ENCODE peak calls at places on chromosome 6, in eight cellular contexts. One of them, this sample, is unnamed.

GRCh38 chr6:169899481-169900145 is 148.2 kb downstream of the ERMARD start:
- DNase-seq in endothelial cell of umbilical vein: no peak
- DNase-seq in cardiac fibroblast: no peak
- DNase-seq in AG04450: no peak
- DNase-seq in mucosa of descending colon: no peak
- DNase-seq in stomach: no peak
- DNase-seq in heart right ventricle: no peak
- DNase-seq in adrenal gland: no peak
- DNase-seq in this sample: no peak

GRCh38 chr6:151228788-151229400 is 10.9 kb upstream of the AKAP12 start:
- DNase-seq in endothelial cell of umbilical vein: no peak
- DNase-seq in cardiac fibroblast: no peak
- DNase-seq in AG04450: no peak
- DNase-seq in mucosa of descending colon: no peak
- DNase-seq in stomach: no peak
- DNase-seq in heart right ventricle: no peak
- DNase-seq in adrenal gland: no peak
- DNase-seq in this sample: no peak

GRCh38 chr6:109076421-109076820 is 18.2 kb downstream of the SESN1 start:
- DNase-seq in endothelial cell of umbilical vein: peak
- DNase-seq in cardiac fibroblast: no peak
- DNase-seq in AG04450: no peak
- DNase-seq in mucosa of descending colon: no peak
- DNase-seq in stomach: no peak
- DNase-seq in heart right ventricle: no peak
- DNase-seq in adrenal gland: no peak
- DNase-seq in this sample: no peak

GRCh38 chr6:159463440-159463839 is 229.6 kb downstream of the SOD2 start:
- DNase-seq in endothelial cell of umbilical vein: no peak
- DNase-seq in cardiac fibroblast: peak
- DNase-seq in AG04450: no peak
- DNase-seq in mucosa of descending colon: no peak
- DNase-seq in stomach: no peak
- DNase-seq in heart right ventricle: no peak
- DNase-seq in adrenal gland: no peak
- DNase-seq in this sample: no peak

GRCh38 chr6:24574809-24575208 is 71.2 kb downstream of the KIAA0319 start:
- DNase-seq in endothelial cell of umbilical vein: no peak
- DNase-seq in cardiac fibroblast: no peak
- DNase-seq in AG04450: no peak
- DNase-seq in mucosa of descending colon: no peak
- DNase-seq in stomach: no peak
- DNase-seq in heart right ventricle: no peak
- DNase-seq in adrenal gland: no peak
- DNase-seq in this sample: no peak

GRCh38 chr6:136822051-136822378 is 377 bp upstream of the PEX7 start:
- DNase-seq in endothelial cell of umbilical vein: no peak
- DNase-seq in cardiac fibroblast: peak
- DNase-seq in AG04450: no peak
- DNase-seq in mucosa of descending colon: peak
- DNase-seq in stomach: no peak
- DNase-seq in heart right ventricle: no peak
- DNase-seq in adrenal gland: no peak
- DNase-seq in this sample: no peak

GRCh38 chr6:2193931-2194330 is 51.5 kb downstream of the GMDS start:
- DNase-seq in endothelial cell of umbilical vein: peak
- DNase-seq in cardiac fibroblast: peak
- DNase-seq in AG04450: no peak
- DNase-seq in mucosa of descending colon: no peak
- DNase-seq in stomach: no peak
- DNase-seq in heart right ventricle: no peak
- DNase-seq in adrenal gland: no peak
- DNase-seq in this sample: no peak

GRCh38 chr6:150867117-150867516 is 1.6 kb downstream of the MTHFD1L start:
- DNase-seq in endothelial cell of umbilical vein: no peak
- DNase-seq in cardiac fibroblast: peak
- DNase-seq in AG04450: no peak
- DNase-seq in mucosa of descending colon: no peak
- DNase-seq in stomach: no peak
- DNase-seq in heart right ventricle: no peak
- DNase-seq in adrenal gland: no peak
- DNase-seq in this sample: no peak

GRCh38 chr6:136465766-136466303 is 84.4 kb downstream of the MAP7 start:
- DNase-seq in endothelial cell of umbilical vein: no peak
- DNase-seq in cardiac fibroblast: no peak
- DNase-seq in AG04450: no peak
- DNase-seq in mucosa of descending colon: no peak
- DNase-seq in stomach: no peak
- DNase-seq in heart right ventricle: no peak
- DNase-seq in adrenal gland: no peak
- DNase-seq in this sample: no peak

GRCh38 chr6:30685157-30685976 is 1.1 kb downstream of the PPP1R18 start:
- DNase-seq in endothelial cell of umbilical vein: peak
- DNase-seq in cardiac fibroblast: peak
- DNase-seq in AG04450: no peak
- DNase-seq in mucosa of descending colon: peak
- DNase-seq in stomach: no peak
- DNase-seq in heart right ventricle: no peak
- DNase-seq in adrenal gland: no peak
- DNase-seq in this sample: no peak

GRCh38 chr6:53300656-53301551 is 47.8 kb downstream of the ELOVL5 start:
- DNase-seq in endothelial cell of umbilical vein: peak
- DNase-seq in cardiac fibroblast: peak
- DNase-seq in AG04450: no peak
- DNase-seq in mucosa of descending colon: no peak
- DNase-seq in stomach: no peak
- DNase-seq in heart right ventricle: peak
- DNase-seq in adrenal gland: peak
- DNase-seq in this sample: peak

GRCh38 chr6:63740709-63741108 is 105.1 kb downstream of the PHF3 start:
- DNase-seq in endothelial cell of umbilical vein: peak
- DNase-seq in cardiac fibroblast: peak
- DNase-seq in AG04450: peak
- DNase-seq in mucosa of descending colon: no peak
- DNase-seq in stomach: no peak
- DNase-seq in heart right ventricle: no peak
- DNase-seq in adrenal gland: no peak
- DNase-seq in this sample: peak

GRCh38 chr6:163741743-163742363 is 327.3 kb downstream of the QKI start:
- DNase-seq in endothelial cell of umbilical vein: no peak
- DNase-seq in cardiac fibroblast: no peak
- DNase-seq in AG04450: no peak
- DNase-seq in mucosa of descending colon: no peak
- DNase-seq in stomach: no peak
- DNase-seq in heart right ventricle: no peak
- DNase-seq in adrenal gland: no peak
- DNase-seq in this sample: no peak

GRCh38 chr6:117265425-117266266 is at the start of gene VGLL2:
- DNase-seq in endothelial cell of umbilical vein: peak
- DNase-seq in cardiac fibroblast: peak
- DNase-seq in AG04450: no peak
- DNase-seq in mucosa of descending colon: peak
- DNase-seq in stomach: no peak
- DNase-seq in heart right ventricle: no peak
- DNase-seq in adrenal gland: peak
- DNase-seq in this sample: no peak

GRCh38 chr6:67285770-67286495 is 1349.1 kb upstream of the ADGRB3 start:
- DNase-seq in endothelial cell of umbilical vein: no peak
- DNase-seq in cardiac fibroblast: peak
- DNase-seq in AG04450: no peak
- DNase-seq in mucosa of descending colon: no peak
- DNase-seq in stomach: no peak
- DNase-seq in heart right ventricle: no peak
- DNase-seq in adrenal gland: no peak
- DNase-seq in this sample: peak

GRCh38 chr6:29005183-29005885 is at the start of gene ZNF311:
- DNase-seq in endothelial cell of umbilical vein: peak
- DNase-seq in cardiac fibroblast: peak
- DNase-seq in AG04450: no peak
- DNase-seq in mucosa of descending colon: peak
- DNase-seq in stomach: peak
- DNase-seq in heart right ventricle: peak
- DNase-seq in adrenal gland: peak
- DNase-seq in this sample: no peak

GRCh38 chr6:162489406-162489976 is 238.1 kb downstream of the PRKN start:
- DNase-seq in endothelial cell of umbilical vein: no peak
- DNase-seq in cardiac fibroblast: no peak
- DNase-seq in AG04450: no peak
- DNase-seq in mucosa of descending colon: no peak
- DNase-seq in stomach: no peak
- DNase-seq in heart right ventricle: no peak
- DNase-seq in adrenal gland: no peak
- DNase-seq in this sample: no peak

GRCh38 chr6:162481938-162482337 is 245.6 kb downstream of the PRKN start:
- DNase-seq in endothelial cell of umbilical vein: no peak
- DNase-seq in cardiac fibroblast: no peak
- DNase-seq in AG04450: no peak
- DNase-seq in mucosa of descending colon: no peak
- DNase-seq in stomach: no peak
- DNase-seq in heart right ventricle: no peak
- DNase-seq in adrenal gland: no peak
- DNase-seq in this sample: no peak

GRCh38 chr6:162488444-162488843 is 239.1 kb downstream of the PRKN start:
- DNase-seq in endothelial cell of umbilical vein: no peak
- DNase-seq in cardiac fibroblast: no peak
- DNase-seq in AG04450: no peak
- DNase-seq in mucosa of descending colon: no peak
- DNase-seq in stomach: no peak
- DNase-seq in heart right ventricle: no peak
- DNase-seq in adrenal gland: no peak
- DNase-seq in this sample: no peak

GRCh38 chr6:162485464-162485863 is 242.1 kb downstream of the PRKN start:
- DNase-seq in endothelial cell of umbilical vein: no peak
- DNase-seq in cardiac fibroblast: no peak
- DNase-seq in AG04450: no peak
- DNase-seq in mucosa of descending colon: no peak
- DNase-seq in stomach: no peak
- DNase-seq in heart right ventricle: no peak
- DNase-seq in adrenal gland: no peak
- DNase-seq in this sample: no peak
- H3K4me3 ChIP-seq in endothelial cell of umbilical vein: no peak
- H3K4me3 ChIP-seq in cardiac fibroblast: no peak
- H3K4me3 ChIP-seq in AG04450: no peak
- H3K4me3 ChIP-seq in mucosa of descending colon: no peak
- H3K4me3 ChIP-seq in stomach: peak
- H3K4me3 ChIP-seq in heart right ventricle: peak
- H3K4me3 ChIP-seq in adrenal gland: no peak
- H3K4me3 ChIP-seq in this sample: no peak

DNA sequence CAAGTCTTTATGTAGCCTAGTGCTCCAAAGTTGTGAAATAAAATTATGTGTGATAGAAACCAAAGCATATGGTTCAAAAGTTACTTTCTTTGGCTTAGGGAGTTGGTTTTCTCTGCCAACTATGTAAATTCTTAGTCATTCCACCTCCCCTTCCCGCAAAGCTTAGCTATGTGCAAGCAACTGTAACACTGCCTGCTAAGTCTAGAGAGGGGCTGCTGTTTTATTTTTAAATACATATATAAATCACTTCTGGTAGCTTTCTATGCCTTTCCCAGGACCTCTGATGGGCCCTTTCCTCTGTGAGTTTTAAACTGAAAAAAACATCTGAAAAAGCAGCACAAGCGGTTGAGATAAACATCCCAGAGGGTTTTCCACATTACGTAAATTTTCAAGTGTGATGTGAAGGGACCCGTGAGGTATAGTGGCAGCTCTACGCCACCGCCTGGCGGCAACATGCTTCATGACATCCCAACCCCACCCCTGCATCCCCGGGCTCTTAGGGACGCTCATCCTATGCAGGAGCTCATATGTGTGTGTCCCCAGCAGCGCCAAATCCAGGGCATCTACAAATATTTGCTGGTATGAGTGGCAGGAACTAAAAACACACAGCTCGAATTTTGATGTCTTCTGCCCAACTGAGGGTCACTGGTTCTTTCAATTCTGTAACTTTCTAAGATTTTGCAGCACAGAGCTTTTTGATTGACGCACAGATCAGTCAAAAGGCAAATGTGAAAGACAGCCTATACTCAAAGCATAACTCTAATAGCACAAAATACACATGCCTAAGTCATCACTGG is 12.8 kb downstream of the SAYSD1 start:
- DNase-seq in endothelial cell of umbilical vein: peak
- DNase-seq in cardiac fibroblast: peak
- DNase-seq in AG04450: peak
- DNase-seq in mucosa of descending colon: no peak
- DNase-seq in stomach: peak
- DNase-seq in heart right ventricle: no peak
- DNase-seq in adrenal gland: no peak
- DNase-seq in this sample: no peak
- TF ChIP-seq CTCF in endothelial cell of umbilical vein: peak
- TF ChIP-seq CTCF in cardiac fibroblast: peak
- TF ChIP-seq CTCF in AG04450: peak
- TF ChIP-seq CTCF in mucosa of descending colon: no peak
- TF ChIP-seq CTCF in stomach: no peak
- TF ChIP-seq CTCF in heart right ventricle: peak
- TF ChIP-seq CTCF in adrenal gland: no peak
- TF ChIP-seq CTCF in this sample: peak

DNA sequence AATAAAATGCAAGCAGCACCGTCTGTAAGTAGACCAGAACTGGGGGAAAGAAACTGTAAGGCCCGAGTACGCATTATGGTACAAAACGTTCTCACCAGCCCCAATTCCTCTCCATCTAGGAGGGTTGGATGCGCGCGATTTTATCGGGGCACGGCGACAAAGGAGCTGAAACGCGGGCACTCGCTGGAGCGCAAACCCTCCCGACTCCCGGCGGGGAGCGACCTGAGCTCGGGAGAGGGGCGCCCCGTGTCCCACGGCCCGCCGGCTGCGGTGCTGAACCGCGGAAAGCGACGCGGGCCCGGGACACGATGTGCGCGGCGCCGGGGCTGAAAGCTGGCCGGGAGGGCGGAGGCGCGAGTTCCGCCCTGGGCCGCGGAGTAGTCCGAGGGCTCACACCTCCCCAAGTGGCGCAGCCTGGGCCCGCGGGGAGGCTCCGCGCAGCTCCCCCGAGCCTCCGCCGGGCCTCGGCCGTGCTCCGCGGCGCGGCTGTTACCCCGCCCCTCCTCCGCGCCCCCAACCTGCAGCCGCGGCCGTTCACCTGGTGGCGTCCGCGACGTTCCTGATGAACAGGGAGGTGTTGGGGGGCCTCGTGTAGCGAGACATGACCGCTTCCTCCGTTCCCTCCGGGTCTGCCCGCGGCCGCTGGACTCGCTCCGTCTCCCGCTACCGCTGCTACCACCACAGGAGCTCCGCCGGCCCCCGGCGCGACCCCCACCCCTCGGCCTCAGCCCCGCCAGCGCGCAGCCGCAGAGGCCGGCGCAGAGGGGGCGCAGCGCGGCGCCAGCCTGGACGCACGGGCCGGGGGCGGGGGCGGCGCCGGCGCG is at the start of gene SRSF12:
- DNase-seq in endothelial cell of umbilical vein: peak
- DNase-seq in cardiac fibroblast: peak
- DNase-seq in AG04450: no peak
- DNase-seq in mucosa of descending colon: peak
- DNase-seq in stomach: peak
- DNase-seq in heart right ventricle: peak
- DNase-seq in adrenal gland: peak
- DNase-seq in this sample: no peak
- H3K4me3 ChIP-seq in endothelial cell of umbilical vein: peak
- H3K4me3 ChIP-seq in cardiac fibroblast: peak
- H3K4me3 ChIP-seq in AG04450: peak
- H3K4me3 ChIP-seq in mucosa of descending colon: no peak
- H3K4me3 ChIP-seq in stomach: peak
- H3K4me3 ChIP-seq in heart right ventricle: peak
- H3K4me3 ChIP-seq in adrenal gland: peak
- H3K4me3 ChIP-seq in this sample: peak

GRCh38 chr6:144681334-144681733 is 396.2 kb downstream of the UTRN start:
- DNase-seq in endothelial cell of umbilical vein: no peak
- DNase-seq in cardiac fibroblast: no peak
- DNase-seq in AG04450: no peak
- DNase-seq in mucosa of descending colon: no peak
- DNase-seq in stomach: no peak
- DNase-seq in heart right ventricle: no peak
- DNase-seq in adrenal gland: no peak
- DNase-seq in this sample: no peak
- TF ChIP-seq CTCF in endothelial cell of umbilical vein: no peak
- TF ChIP-seq CTCF in cardiac fibroblast: no peak
- TF ChIP-seq CTCF in AG04450: no peak
- TF ChIP-seq CTCF in mucosa of descending colon: no peak
- TF ChIP-seq CTCF in stomach: no peak
- TF ChIP-seq CTCF in heart right ventricle: no peak
- TF ChIP-seq CTCF in adrenal gland: no peak
- TF ChIP-seq CTCF in this sample: no peak

This sample was measured in retinal pigment epithelial cell.